ENCODE peak calls at places on chromosomes 3 and 15, in eight cellular contexts. J, L, R, D, X, E, P and V are unnamed samples.

GRCh38 chr15:50940506-50940905 is 32.0 kb downstream of the AP4E1 start:
- DNase-seq in X (no peak), J (no peak), R (no peak), P (no peak), E (no peak), L (peak; percentile 6), D (no peak), V (peak; percentile 5)

GRCh38 chr3:186787642-186788481 is 4.5 kb downstream of the EIF4A2 start:
- DNase-seq in L (no peak), D (no peak), P (no peak), X (no peak), R (no peak), J (no peak), E (no peak), V (no peak)

GRCh38 chr3:161339517-161340500 is 31.5 kb downstream of the SPTSSB start:
- DNase-seq in X (no peak), R (no peak), P (no peak), D (no peak), L (no peak), E (no peak), J (no peak), V (peak; percentile 50)

GRCh38 chr15:66405007-66405406 is 18.3 kb downstream of the MAP2K1 start:
- DNase-seq in J (no peak), D (no peak), P (no peak), R (no peak), L (no peak), E (no peak), X (no peak), V (no peak)

GRCh38 chr15:43285609-43286037 is 18.9 kb upstream of the TGM5 start:
- DNase-seq in P (peak; percentile 64), J (peak; percentile 66), L (peak; percentile 42), X (no peak), R (peak; percentile 26), E (no peak), D (peak; percentile 45), V (peak; percentile 80)

GRCh38 chr3:79766474-79767193 is 1.2 kb downstream of the ROBO1 start:
- DNase-seq in X (no peak), J (no peak), L (peak; percentile 17), D (no peak), R (no peak), E (no peak), P (no peak), V (peak; percentile 0)

GRCh38 chr15:50506121-50506520 is 40.3 kb downstream of the USP50 start:
- DNase-seq in D (no peak), E (no peak), P (no peak), R (no peak), J (peak; percentile 6), X (no peak), L (no peak), V (peak; percentile 79)

GRCh38 chr3:82087958-82088357 is 326.5 kb upstream of the GBE1 start:
- DNase-seq in D (no peak), R (no peak), X (no peak), E (no peak), J (no peak), L (peak; percentile 5), P (no peak), V (no peak)

GRCh38 chr3:42473083-42473932 is 29.1 kb upstream of the VIPR1 start:
- DNase-seq in E (peak; percentile 61), L (peak; percentile 75), R (no peak), X (no peak), J (no peak), D (no peak), P (no peak), V (peak; percentile 45)

GRCh38 chr3:29279830-29280229 is 1.0 kb upstream of the RBMS3 start:
- DNase-seq in L (no peak), X (no peak), R (no peak), D (no peak), P (no peak), E (peak; percentile 56), J (no peak), V (no peak)

GRCh38 chr15:47356297-47356696 is 361.0 kb upstream of the SEMA6D start:
- DNase-seq in J (no peak), E (no peak), L (no peak), R (no peak), X (no peak), P (no peak), D (no peak), V (no peak)

GRCh38 chr3:12629560-12629959 is 34.4 kb downstream of the RAF1 start:
- DNase-seq in P (no peak), E (peak; percentile 32), D (no peak), R (no peak), X (no peak), L (no peak), J (no peak), V (peak; percentile 20)

GRCh38 chr3:123301331-123302184 is 99.8 kb downstream of the SEC22A start:
- DNase-seq in J (no peak), X (no peak), L (no peak), R (no peak), P (no peak), D (no peak), E (no peak), V (no peak)

GRCh38 chr15:51861557-51862350 is 32.3 kb downstream of the TMOD3 start:
- DNase-seq in L (no peak), P (peak; percentile 83), E (no peak), R (peak; percentile 39), J (no peak), D (peak; percentile 58), X (no peak), V (no peak)

GRCh38 chr3:173371848-173372487 is 25.6 kb upstream of the NLGN1 start:
- DNase-seq in X (no peak), J (peak; percentile 8), E (no peak), R (no peak), P (no peak), L (peak; percentile 66), D (no peak), V (peak; percentile 79)

GRCh38 chr15:49045691-49046112 is 544 bp downstream of the SECISBP2L start:
- DNase-seq in X (no peak), E (no peak), D (no peak), P (no peak), R (no peak), J (no peak), L (peak; percentile 14), V (peak; percentile 57)

GRCh38 chr15:41936649-41937567 is 35.4 kb downstream of the EHD4 start:
- DNase-seq in E (peak; percentile 81), X (no peak), P (peak; percentile 83), L (no peak), J (no peak), R (peak; percentile 49), D (peak; percentile 81), V (no peak)

GRCh38 chr3:99549918-99550603 is 88.3 kb upstream of the COL8A1 start:
- DNase-seq in E (no peak), L (no peak), R (no peak), J (no peak), X (no peak), D (no peak), P (no peak), V (no peak)

GRCh38 chr15:50435772-50436171 is 11.6 kb downstream of the USP8 start:
- DNase-seq in D (no peak), J (no peak), P (no peak), E (no peak), X (no peak), L (no peak), R (no peak), V (no peak)

GRCh38 chr15:63046927-63047760 is 4.6 kb downstream of the TPM1 start:
- DNase-seq in L (no peak), P (no peak), X (no peak), E (no peak), D (no peak), R (no peak), J (peak; percentile 31), V (peak; percentile 40)

GRCh38 chr3:99875925-99876781 is 58.5 kb downstream of the CMSS1 start:
- DNase-seq in L (peak; percentile 71), P (peak; percentile 68), D (peak; percentile 52), X (peak; percentile 63), E (peak; percentile 87), J (peak; percentile 83), R (peak; percentile 32), V (no peak)

GRCh38 chr3:171039674-171040073 is 13.2 kb upstream of the SLC2A2 start:
- DNase-seq in R (no peak), P (no peak), E (no peak), L (no peak), J (no peak), D (no peak), X (no peak), V (no peak)

GRCh38 chr3:60125686-60126085 is 1075.9 kb upstream of the CFAP20DC start:
- DNase-seq in D (no peak), J (no peak), E (no peak), X (no peak), R (no peak), P (no peak), L (no peak), V (no peak)

GRCh38 chr3:187739125-187739560 is 6.1 kb downstream of the BCL6 start:
- DNase-seq in L (no peak), D (no peak), J (peak; percentile 49), R (no peak), P (peak; percentile 48), E (peak; percentile 59), X (peak; percentile 78), V (no peak)

GRCh38 chr3:170469151-170470062 is 50.7 kb downstream of the CLDN11 start:
- DNase-seq in R (no peak), J (no peak), P (no peak), X (peak; percentile 55), D (no peak), E (no peak), L (peak; percentile 40), V (peak; percentile 99)

GRCh38 chr3:175411405-175411804 is 552.3 kb downstream of the NAALADL2 start:
- DNase-seq in R (no peak), X (no peak), J (no peak), P (no peak), E (no peak), D (no peak), L (no peak), V (no peak)

GRCh38 chr15:58062175-58062574 is 3.3 kb downstream of the ALDH1A2 start:
- DNase-seq in E (no peak), L (no peak), X (no peak), J (no peak), D (no peak), P (no peak), R (no peak), V (no peak)

GRCh38 chr15:25345943-25346342 is 92.9 kb downstream of the UBE3A start:
- DNase-seq in R (no peak), L (no peak), D (no peak), J (peak; percentile 4), P (no peak), X (no peak), E (peak; percentile 29), V (peak; percentile 30)

GRCh38 chr15:26210980-26211379 is 347.9 kb upstream of the ATP10A start:
- DNase-seq in X (no peak), D (no peak), P (no peak), L (no peak), R (no peak), J (no peak), E (no peak), V (no peak)

GRCh38 chr3:45536316-45536715 is 58.2 kb upstream of the LIMD1 start:
- DNase-seq in E (no peak), D (no peak), X (no peak), P (no peak), R (no peak), J (no peak), L (no peak), V (no peak)

GRCh38 chr3:143671641-143672040 is 176.6 kb downstream of the SLC9A9 start:
- DNase-seq in D (no peak), E (no peak), P (no peak), J (no peak), R (no peak), X (no peak), L (no peak), V (peak; percentile 6)

GRCh38 chr3:46368569-46368968 is 2.2 kb upstream of the CCR5 start:
- DNase-seq in R (peak; percentile 20), D (peak; percentile 33), X (no peak), L (peak; percentile 52), J (no peak), E (peak; percentile 57), P (peak; percentile 86), V (no peak)

GRCh38 chr3:46892285-46893145 is 15.0 kb downstream of the PTH1R start:
- DNase-seq in X (no peak), D (no peak), J (peak; percentile 69), R (no peak), E (peak; percentile 83), P (no peak), L (peak; percentile 71), V (peak; percentile 83)

GRCh38 chr3:190101320-190102117 is 19.2 kb downstream of the P3H2 start:
- DNase-seq in L (no peak), R (no peak), J (no peak), D (no peak), P (no peak), E (no peak), X (no peak), V (no peak)